ENCODE peak calls at places on chromosome 15, in seven cellular contexts. K is AG04450, E is uterus, G is left ventricle myocardium inferior, R is brain microvascular endothelial cell, Q is epithelial cell of esophagus, S is MM.1S. D is an unnamed sample.
A peak's percentile ranks its signal among the peaks of the same experiment; 100 is the strongest.

GRCh38 chr15:35000511-35000910 is 12.4 kb upstream of the ZNF770 start:
- DNase-seq in K (peak; percentile 67), E (no peak), G (no peak), R (peak; percentile 34), Q (peak; percentile 99), S (no peak), D (peak; percentile 55)

GRCh38 chr15:66746231-66746605 is 44.2 kb downstream of the SMAD6 start:
- DNase-seq in K (no peak), E (no peak), G (no peak), R (no peak), Q (no peak), S (no peak), D (no peak)

GRCh38 chr15:78392430-78392829 is 45.6 kb upstream of the IREB2 start:
- DNase-seq in K (no peak), E (no peak), G (no peak), R (no peak), Q (peak; percentile 61), S (no peak), D (no peak)

GRCh38 chr15:39459538-39459937 is 121.3 kb upstream of the THBS1 start:
- DNase-seq in K (no peak), E (no peak), G (no peak), R (no peak), Q (no peak), S (no peak), D (no peak)

GRCh38 chr15:85997618-85998017 is 82.1 kb upstream of the AGBL1 start:
- DNase-seq in K (no peak), E (no peak), G (no peak), R (no peak), Q (no peak), S (no peak), D (no peak)

GRCh38 chr15:89937365-89938355 is 24.9 kb upstream of the ARPIN start:
- DNase-seq in K (no peak), E (no peak), G (no peak), R (no peak), Q (peak; percentile 43), S (no peak), D (no peak)

GRCh38 chr15:76058714-76059319 is 968 bp upstream of the TMEM266 start:
- DNase-seq in K (no peak), E (no peak), G (no peak), R (no peak), Q (peak; percentile 34), S (peak; percentile 33), D (no peak)

GRCh38 chr15:66024998-66025397 is 155.7 kb downstream of the RAB11A start:
- DNase-seq in K (no peak), E (no peak), G (no peak), R (no peak), Q (peak; percentile 32), S (no peak), D (peak; percentile 28)

GRCh38 chr15:73679180-73679579 is 5.0 kb upstream of the CD276 start:
- DNase-seq in K (no peak), E (no peak), G (no peak), R (no peak), Q (no peak), S (no peak), D (no peak)

GRCh38 chr15:99961011-99961441 is 227.8 kb upstream of the LYSMD4 start:
- DNase-seq in K (no peak), E (no peak), G (no peak), R (peak; percentile 41), Q (peak; percentile 66), S (no peak), D (no peak)

GRCh38 chr15:25954398-25954797 is 91.3 kb upstream of the ATP10A start:
- DNase-seq in K (no peak), E (no peak), G (no peak), R (no peak), Q (no peak), S (no peak), D (no peak)

GRCh38 chr15:71118881-71119632 is 3.8 kb downstream of the THSD4 start:
- DNase-seq in K (no peak), E (no peak), G (no peak), R (no peak), Q (no peak), S (peak; percentile 50), D (no peak)

GRCh38 chr15:94403246-94403824 is 172.0 kb downstream of the MCTP2 start:
- DNase-seq in K (no peak), E (no peak), G (no peak), R (no peak), Q (no peak), S (no peak), D (no peak)

GRCh38 chr15:66703540-66703941 is 1.5 kb downstream of the SMAD6 start:
- DNase-seq in K (no peak), E (peak; percentile 38), G (peak; percentile 50), R (peak; percentile 22), Q (peak; percentile 50), S (peak; percentile 27), D (no peak)

GRCh38 chr15:89208256-89208655 is 13.1 kb downstream of the RLBP1 start:
- DNase-seq in K (no peak), E (no peak), G (no peak), R (no peak), Q (no peak), S (no peak), D (no peak)

GRCh38 chr15:79115461-79115860 is 24.9 kb upstream of the RASGRF1 start:
- DNase-seq in K (no peak), E (no peak), G (no peak), R (no peak), Q (no peak), S (no peak), D (no peak)

GRCh38 chr15:60611592-60612346 is 132.8 kb upstream of the ICE2 start:
- DNase-seq in K (no peak), E (no peak), G (no peak), R (no peak), Q (no peak), S (no peak), D (no peak)

GRCh38 chr15:100772478-100773378 is 106.9 kb upstream of the ALDH1A3 start:
- DNase-seq in K (no peak), E (no peak), G (no peak), R (no peak), Q (no peak), S (no peak), D (no peak)

GRCh38 chr15:64635486-64635815 is 139.9 kb downstream of the RBPMS2 start:
- DNase-seq in K (peak; percentile 42), E (peak; percentile 48), G (no peak), R (peak; percentile 42), Q (peak; percentile 91), S (no peak), D (peak; percentile 29)

GRCh38 chr15:64813075-64813474 is 12.4 kb downstream of the PIF1 start:
- DNase-seq in K (no peak), E (no peak), G (no peak), R (peak; percentile 3), Q (peak; percentile 10), S (no peak), D (no peak)

GRCh38 chr15:101293122-101293521 is 1.9 kb downstream of the SNRPA1 start:
- DNase-seq in K (no peak), E (no peak), G (no peak), R (no peak), Q (peak; percentile 21), S (no peak), D (no peak)

GRCh38 chr15:43204016-43204901 is 16.6 kb downstream of the EPB42 start:
- DNase-seq in K (peak; percentile 37), E (no peak), G (peak; percentile 36), R (peak; percentile 68), Q (peak; percentile 60), S (peak; percentile 39), D (peak; percentile 38)

GRCh38 chr15:99143230-99143629 is 38.4 kb downstream of the SYNM start:
- DNase-seq in K (no peak), E (no peak), G (no peak), R (no peak), Q (no peak), S (no peak), D (no peak)

GRCh38 chr15:89492111-89492641 is 4.2 kb downstream of the RHCG start:
- DNase-seq in K (no peak), E (no peak), G (no peak), R (no peak), Q (no peak), S (no peak), D (no peak)

GRCh38 chr15:83858820-83859505 is 205.0 kb downstream of the ADAMTSL3 start:
- DNase-seq in K (no peak), E (no peak), G (no peak), R (no peak), Q (peak; percentile 27), S (no peak), D (no peak)
- TF ChIP-seq CTCF in K (no peak), E (no peak), G (no peak), R (no peak), Q (no peak), S (no peak), D (no peak)

GRCh38 chr15:82045179-82045891 is 483 bp downstream of the MEX3B start:
- DNase-seq in K (no peak), E (no peak), G (peak; percentile 44), R (peak; percentile 41), Q (peak; percentile 43), S (peak; percentile 38), D (no peak)

GRCh38 chr15:82044373-82045178 is 1.2 kb downstream of the MEX3B start:
- DNase-seq in K (peak; percentile 42), E (peak; percentile 36), G (peak; percentile 44), R (peak; percentile 76), Q (peak; percentile 40), S (no peak), D (peak; percentile 46)

GRCh38 chr15:82040862-82041261 is 5.0 kb downstream of the MEX3B start:
- DNase-seq in K (no peak), E (no peak), G (no peak), R (no peak), Q (no peak), S (peak; percentile 69), D (no peak)

GRCh38 chr15:82043726-82044372 is 2.0 kb downstream of the MEX3B start:
- DNase-seq in K (no peak), E (no peak), G (no peak), R (no peak), Q (no peak), S (no peak), D (no peak)

DNA sequence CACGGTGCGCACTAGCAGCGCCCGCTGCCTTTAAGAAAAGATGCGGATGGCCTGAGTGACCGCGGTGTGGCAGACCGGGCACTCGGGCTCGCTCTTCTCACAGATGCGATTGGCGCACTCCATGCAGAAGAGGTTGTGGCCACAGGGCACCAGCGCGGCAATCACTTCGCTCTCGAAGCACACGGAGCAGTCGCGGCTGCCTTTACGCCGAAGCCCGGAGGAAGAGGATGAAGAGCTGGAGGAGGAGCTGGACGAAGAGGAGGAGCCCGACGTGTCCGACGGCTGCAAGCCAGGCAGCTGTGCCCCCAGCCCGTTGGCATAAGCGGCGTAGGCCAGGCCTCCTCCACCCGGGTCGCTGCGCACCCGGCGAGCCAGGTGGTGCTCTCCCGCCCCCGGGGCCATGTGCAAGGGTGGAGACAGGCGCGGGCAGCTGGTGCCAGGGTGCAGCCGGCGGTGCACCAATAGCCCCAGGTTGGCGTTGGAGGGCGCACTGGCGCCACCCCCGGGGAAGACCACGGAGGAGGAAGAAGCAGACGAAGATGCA is 2.6 kb downstream of the MEX3B start:
- DNase-seq in K (no peak), E (peak; percentile 15), G (no peak), R (no peak), Q (no peak), S (no peak), D (no peak)
- H3K4me3 ChIP-seq in K (peak overlapping the region; percentile 89), E (no peak overlapping the region), G (peak overlapping the region; percentile 96), R (peak overlapping the region; percentile 83), Q (no peak overlapping the region), S (no peak overlapping the region), D (peak overlapping the region; percentile 86)

GRCh38 chr15:62059108-62059817 is 984 bp downstream of the VPS13C start:
- DNase-seq in K (no peak), E (no peak), G (no peak), R (no peak), Q (peak; percentile 16), S (peak; percentile 31), D (no peak)
- TF ChIP-seq CTCF in K (peak; percentile 35), E (no peak), G (peak; percentile 17), R (peak; percentile 41), Q (peak; percentile 31), S (peak; percentile 28), D (peak; percentile 23)

GRCh38 chr15:92306662-92307061 is 87.0 kb upstream of the ST8SIA2 start:
- DNase-seq in K (no peak), E (no peak), G (no peak), R (peak; percentile 20), Q (no peak), S (no peak), D (no peak)
- H3K4me3 ChIP-seq in K (no peak overlapping the region), E (no peak overlapping the region), G (no peak overlapping the region), R (no peak overlapping the region), Q (no peak overlapping the region), S (no peak overlapping the region), D (no peak overlapping the region)

D was measured in astrocyte of the cerebellum.